ENCODE peak calls at places on chromosomes 12 and 14, in four cellular contexts. One of them, this sample, is unnamed.
A peak's percentile ranks its signal among the peaks of the same experiment; 100 is the strongest.

GRCh38 chr14:84152452-84152851 is 1377.5 kb upstream of the FLRT2 start:
- DNase-seq in COR-L47: no peak
- DNase-seq in right cardiac atrium: no peak
- DNase-seq in tibial nerve: no peak
- DNase-seq in this sample: no peak

GRCh38 chr14:77580964-77581505 is 35.4 kb downstream of the SPTLC2 start:
- DNase-seq in COR-L47: peak; percentile 43
- DNase-seq in right cardiac atrium: no peak
- DNase-seq in tibial nerve: no peak
- DNase-seq in this sample: no peak

GRCh38 chr12:50547742-50548141 is 43.0 kb downstream of the DIP2B start:
- DNase-seq in COR-L47: no peak
- DNase-seq in right cardiac atrium: no peak
- DNase-seq in tibial nerve: no peak
- DNase-seq in this sample: no peak

GRCh38 chr12:105804591-105805265 is 334.0 kb downstream of the NUAK1 start:
- DNase-seq in COR-L47: no peak
- DNase-seq in right cardiac atrium: no peak
- DNase-seq in tibial nerve: no peak
- DNase-seq in this sample: no peak

GRCh38 chr14:52067873-52068740 is 752 bp downstream of the NID2 start:
- DNase-seq in COR-L47: no peak
- DNase-seq in right cardiac atrium: peak; percentile 49
- DNase-seq in tibial nerve: no peak
- DNase-seq in this sample: peak; percentile 64

GRCh38 chr12:64633940-64634337 is 23.6 kb downstream of the RASSF3 start:
- DNase-seq in COR-L47: no peak
- DNase-seq in right cardiac atrium: peak; percentile 61
- DNase-seq in tibial nerve: no peak
- DNase-seq in this sample: peak; percentile 53

GRCh38 chr12:89693639-89694202 is 14.9 kb downstream of the ATP2B1 start:
- DNase-seq in COR-L47: no peak
- DNase-seq in right cardiac atrium: no peak
- DNase-seq in tibial nerve: no peak
- DNase-seq in this sample: no peak

GRCh38 chr12:124377981-124378509 is 83.2 kb downstream of the RFLNA start:
- DNase-seq in COR-L47: no peak
- DNase-seq in right cardiac atrium: no peak
- DNase-seq in tibial nerve: no peak
- DNase-seq in this sample: no peak

GRCh38 chr14:71486274-71486673 is 446.0 kb upstream of the RGS6 start:
- DNase-seq in COR-L47: no peak
- DNase-seq in right cardiac atrium: no peak
- DNase-seq in tibial nerve: peak; percentile 21
- DNase-seq in this sample: no peak

GRCh38 chr12:10235761-10236631 is 23.3 kb downstream of the GABARAPL1 start:
- DNase-seq in COR-L47: peak; percentile 0
- DNase-seq in right cardiac atrium: no peak
- DNase-seq in tibial nerve: no peak
- DNase-seq in this sample: peak; percentile 46

GRCh38 chr14:49461529-49462401 is 124.4 kb downstream of the RPS29 start:
- DNase-seq in COR-L47: peak; percentile 57
- DNase-seq in right cardiac atrium: no peak
- DNase-seq in tibial nerve: peak; percentile 86
- DNase-seq in this sample: no peak

GRCh38 chr14:90553921-90554336 is 157.1 kb downstream of the CALM1 start:
- DNase-seq in COR-L47: peak; percentile 46
- DNase-seq in right cardiac atrium: no peak
- DNase-seq in tibial nerve: no peak
- DNase-seq in this sample: no peak

GRCh38 chr12:132046561-132046960 is 96.8 kb downstream of the EP400 start:
- DNase-seq in COR-L47: no peak
- DNase-seq in right cardiac atrium: no peak
- DNase-seq in tibial nerve: no peak
- DNase-seq in this sample: no peak

GRCh38 chr12:92002673-92003382 is 142.8 kb downstream of the BTG1 start:
- DNase-seq in COR-L47: no peak
- DNase-seq in right cardiac atrium: no peak
- DNase-seq in tibial nerve: no peak
- DNase-seq in this sample: no peak

GRCh38 chr12:109147954-109148353 is 31.6 kb downstream of the ACACB start:
- DNase-seq in COR-L47: no peak
- DNase-seq in right cardiac atrium: peak; percentile 55
- DNase-seq in tibial nerve: peak; percentile 82
- DNase-seq in this sample: peak; percentile 48

GRCh38 chr12:53710098-53710497 is 17.2 kb downstream of the CALCOCO1 start:
- DNase-seq in COR-L47: no peak
- DNase-seq in right cardiac atrium: no peak
- DNase-seq in tibial nerve: no peak
- DNase-seq in this sample: no peak

GRCh38 chr14:84068288-84068687 is 1461.7 kb upstream of the FLRT2 start:
- DNase-seq in COR-L47: no peak
- DNase-seq in right cardiac atrium: no peak
- DNase-seq in tibial nerve: no peak
- DNase-seq in this sample: no peak

GRCh38 chr14:63857467-63858030 is 4.7 kb downstream of the SYNE2 start:
- DNase-seq in COR-L47: no peak
- DNase-seq in right cardiac atrium: no peak
- DNase-seq in tibial nerve: no peak
- DNase-seq in this sample: no peak

GRCh38 chr14:50801706-50802105 is 29.3 kb downstream of the NIN start:
- DNase-seq in COR-L47: no peak
- DNase-seq in right cardiac atrium: no peak
- DNase-seq in tibial nerve: no peak
- DNase-seq in this sample: no peak

GRCh38 chr12:132194056-132194455 is 49.8 kb downstream of the NOC4L start:
- DNase-seq in COR-L47: no peak
- DNase-seq in right cardiac atrium: no peak
- DNase-seq in tibial nerve: no peak
- DNase-seq in this sample: no peak

GRCh38 chr14:106417224-106418049 is 891.1 kb downstream of the TMEM121 start:
- DNase-seq in COR-L47: peak; percentile 57
- DNase-seq in right cardiac atrium: peak; percentile 41
- DNase-seq in tibial nerve: peak; percentile 11
- DNase-seq in this sample: no peak

GRCh38 chr14:103348154-103348553 is 14.1 kb downstream of the EIF5 start:
- DNase-seq in COR-L47: no peak
- DNase-seq in right cardiac atrium: no peak
- DNase-seq in tibial nerve: no peak
- DNase-seq in this sample: no peak

GRCh38 chr12:76020281-76020680 is 11.3 kb downstream of the PHLDA1 start:
- DNase-seq in COR-L47: no peak
- DNase-seq in right cardiac atrium: no peak
- DNase-seq in tibial nerve: no peak
- DNase-seq in this sample: peak; percentile 29

GRCh38 chr12:130097798-130098255 is 64.4 kb upstream of the FZD10 start:
- DNase-seq in COR-L47: no peak
- DNase-seq in right cardiac atrium: no peak
- DNase-seq in tibial nerve: no peak
- DNase-seq in this sample: no peak

GRCh38 chr14:103127861-103128598 is 4.8 kb downstream of the TNFAIP2 start:
- DNase-seq in COR-L47: no peak
- DNase-seq in right cardiac atrium: no peak
- DNase-seq in tibial nerve: no peak
- DNase-seq in this sample: no peak

GRCh38 chr12:93048646-93049045 is 119.6 kb upstream of the EEA1 start:
- DNase-seq in COR-L47: no peak
- DNase-seq in right cardiac atrium: no peak
- DNase-seq in tibial nerve: no peak
- DNase-seq in this sample: no peak

GRCh38 chr12:47742253-47742825 is 16.3 kb downstream of the RAPGEF3 start:
- DNase-seq in COR-L47: no peak
- DNase-seq in right cardiac atrium: no peak
- DNase-seq in tibial nerve: peak; percentile 71
- DNase-seq in this sample: peak; percentile 73

GRCh38 chr14:100134591-100134990 is 24.9 kb downstream of the DEGS2 start:
- DNase-seq in COR-L47: no peak
- DNase-seq in right cardiac atrium: no peak
- DNase-seq in tibial nerve: no peak
- DNase-seq in this sample: no peak

GRCh38 chr12:62301799-62302133 is 41.6 kb downstream of the USP15 start:
- DNase-seq in COR-L47: no peak
- DNase-seq in right cardiac atrium: no peak
- DNase-seq in tibial nerve: no peak
- DNase-seq in this sample: no peak

GRCh38 chr14:36724162-36724561 is 62.5 kb downstream of the PAX9 start:
- DNase-seq in COR-L47: no peak
- DNase-seq in right cardiac atrium: no peak
- DNase-seq in tibial nerve: no peak
- DNase-seq in this sample: no peak

This sample was measured in ovary.